ENCODE peak calls at places on chromosomes 11 and 22, in six cellular contexts. U is thyroid gland, T is tibial nerve, H is heart left ventricle, Y is upper lobe of right lung, I is tibial artery. K is an unnamed sample.

GRCh38 chr11:70581991-70582885 is 183.9 kb downstream of the CTTN start:
- DNase-seq in U (no peak), T (no peak), H (no peak), Y (peak; percentile 53), I (no peak), K (peak; percentile 20)

GRCh38 chr11:13188179-13188578 is 89.4 kb upstream of the BMAL1 start:
- DNase-seq in U (no peak), T (no peak), H (no peak), Y (no peak), I (no peak), K (no peak)

GRCh38 chr22:37229012-37229804 is 14.9 kb downstream of the RAC2 start:
- DNase-seq in U (no peak), T (no peak), H (no peak), Y (no peak), I (no peak), K (no peak)

GRCh38 chr22:17159504-17159951 is 451 bp upstream of the HDHD5 start:
- DNase-seq in U (peak; percentile 59), T (peak; percentile 13), H (peak; percentile 25), Y (peak; percentile 80), I (peak; percentile 47), K (peak; percentile 72)

GRCh38 chr11:117356126-117356761 is 28.6 kb downstream of the CEP164 start:
- DNase-seq in U (no peak), T (no peak), H (no peak), Y (no peak), I (no peak), K (no peak)

GRCh38 chr22:35376728-35377472 is 4.0 kb upstream of the HMOX1 start:
- DNase-seq in U (peak; percentile 97), T (peak; percentile 98), H (peak; percentile 94), Y (peak; percentile 93), I (peak; percentile 97), K (peak; percentile 77)

GRCh38 chr22:20550851-20551744 is 43.7 kb downstream of the MED15 start:
- DNase-seq in U (no peak), T (no peak), H (no peak), Y (no peak), I (peak; percentile 55), K (no peak)

GRCh38 chr11:104957280-104957679 is 11.1 kb downstream of the CASP4 start:
- DNase-seq in U (no peak), T (no peak), H (no peak), Y (no peak), I (no peak), K (no peak)

GRCh38 chr22:27885977-27886842 is 32.8 kb downstream of the PITPNB start:
- DNase-seq in U (peak; percentile 46), T (peak; percentile 57), H (no peak), Y (no peak), I (peak; percentile 40), K (peak; percentile 46)

GRCh38 chr22:26433805-26434204 is 4.7 kb downstream of the ASPHD2 start:
- DNase-seq in U (no peak), T (no peak), H (no peak), Y (no peak), I (no peak), K (no peak)

GRCh38 chr11:77115181-77115611 is 12.6 kb downstream of the OMP start:
- DNase-seq in U (no peak), T (no peak), H (no peak), Y (no peak), I (no peak), K (no peak)

GRCh38 chr11:13962198-13962561 is 343 bp upstream of the SPON1 start:
- DNase-seq in U (no peak), T (no peak), H (no peak), Y (no peak), I (no peak), K (no peak)

GRCh38 chr22:17436981-17437410 is 67.7 kb downstream of the CECR2 start:
- DNase-seq in U (no peak), T (no peak), H (no peak), Y (no peak), I (no peak), K (peak; percentile 82)

GRCh38 chr11:120432056-120433018 is 79.2 kb upstream of the GRIK4 start:
- DNase-seq in U (no peak), T (peak; percentile 52), H (peak; percentile 54), Y (no peak), I (peak; percentile 65), K (no peak)

GRCh38 chr22:29733362-29734322 is 13.8 kb downstream of the CABP7 start:
- DNase-seq in U (peak; percentile 12), T (no peak), H (no peak), Y (peak; percentile 61), I (no peak), K (no peak)

GRCh38 chr22:40231618-40232313 is 54.0 kb downstream of the TNRC6B start:
- DNase-seq in U (no peak), T (no peak), H (no peak), Y (no peak), I (no peak), K (no peak)

GRCh38 chr11:102611291-102611690 is 13.8 kb downstream of the MMP20 start:
- DNase-seq in U (no peak), T (no peak), H (no peak), Y (no peak), I (no peak), K (no peak)

GRCh38 chr11:74019860-74020259 is 11.0 kb upstream of the UCP3 start:
- DNase-seq in U (no peak), T (no peak), H (no peak), Y (no peak), I (no peak), K (no peak)

DNA sequence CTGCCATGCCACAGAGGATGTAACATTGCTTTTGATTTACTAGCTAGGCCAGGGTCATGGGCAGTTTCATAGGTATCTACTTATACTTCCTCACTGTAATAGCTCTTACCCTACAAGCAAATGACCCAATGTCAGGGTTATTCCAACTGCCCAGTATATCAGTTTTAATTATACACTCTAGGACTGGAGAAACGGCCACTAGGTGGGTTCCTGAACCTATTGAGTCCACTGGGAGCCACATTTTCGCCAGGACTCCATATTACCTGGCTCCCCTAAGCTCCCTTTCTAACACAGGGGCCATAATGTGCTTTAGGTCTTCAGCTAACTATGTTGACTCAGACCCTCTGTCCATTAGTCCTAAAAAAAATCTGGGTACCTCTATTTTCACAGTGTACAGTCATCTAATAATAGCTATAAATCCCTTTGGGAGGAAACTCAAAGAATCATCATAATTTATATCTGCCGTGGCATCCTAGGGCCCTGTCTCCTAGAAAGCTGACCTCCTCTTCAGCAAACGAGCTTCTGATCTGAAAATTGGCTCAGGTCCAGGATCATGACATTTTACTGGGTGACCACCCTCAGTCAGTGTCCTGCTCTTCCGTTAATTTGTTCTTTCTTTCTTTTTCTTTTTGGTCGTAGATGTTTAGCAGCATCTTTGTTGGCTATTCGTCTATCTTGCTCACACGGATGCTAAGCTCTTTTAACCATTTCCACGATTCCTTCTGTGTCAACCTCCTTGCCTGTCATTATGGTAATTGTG is 244.3 kb downstream of the FAM76B start:
- DNase-seq in U (no peak), T (no peak), H (no peak), Y (no peak), I (no peak), K (no peak)
- TF ChIP-seq CTCF in U (no peak), T (no peak), H (no peak), Y (no peak), I (no peak), K (no peak)

GRCh38 chr22:49369726-49370717 is 457.7 kb downstream of the BRD1 start:
- DNase-seq in U (no peak), T (no peak), H (no peak), Y (peak; percentile 54), I (no peak), K (no peak)

GRCh38 chr22:49368976-49369725 is 458.5 kb downstream of the BRD1 start:
- DNase-seq in U (no peak), T (no peak), H (no peak), Y (peak; percentile 65), I (no peak), K (peak; percentile 28)

GRCh38 chr22:49366437-49366836 is 461.2 kb downstream of the BRD1 start:
- DNase-seq in U (no peak), T (no peak), H (no peak), Y (peak; percentile 40), I (no peak), K (no peak)

GRCh38 chr22:49367016-49367697 is 460.5 kb downstream of the BRD1 start:
- DNase-seq in U (no peak), T (no peak), H (no peak), Y (peak; percentile 35), I (no peak), K (peak; percentile 2)

DNA sequence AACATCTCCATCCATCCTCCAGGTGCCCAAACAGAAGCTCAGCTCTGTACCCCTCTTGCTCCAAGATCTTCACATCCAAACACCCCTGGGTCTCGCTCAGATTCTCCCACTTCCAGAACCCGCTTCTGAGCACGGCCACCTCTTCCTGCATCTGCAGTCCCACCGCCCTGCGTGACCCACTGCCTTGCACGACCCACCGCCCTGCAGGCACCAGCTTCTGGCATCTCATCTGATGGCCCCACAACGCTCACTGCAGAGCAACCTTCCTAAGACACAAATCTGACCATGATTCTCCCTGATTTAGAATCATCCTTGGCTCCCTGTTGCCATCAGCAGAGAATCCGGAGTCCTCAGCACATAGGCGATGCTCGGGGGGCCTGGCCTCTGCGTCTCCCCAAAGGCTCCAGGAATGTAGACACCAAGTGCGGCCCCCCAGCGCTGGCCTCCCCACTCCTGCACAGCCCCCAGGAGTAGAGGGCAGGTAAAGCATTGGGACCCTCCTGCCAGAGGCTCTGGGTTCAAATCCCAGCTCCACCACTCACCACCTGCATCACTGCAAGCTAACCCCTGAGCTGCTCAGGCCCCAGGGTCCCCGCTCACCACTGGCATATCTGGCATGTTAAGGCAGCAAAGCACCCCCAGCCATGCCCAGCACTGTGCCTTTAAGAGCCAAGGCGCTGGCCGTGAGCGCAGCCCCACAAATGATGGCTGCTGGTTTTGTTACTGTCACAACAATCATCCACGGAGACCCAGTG is 459.3 kb downstream of the BRD1 start:
- DNase-seq in U (no peak), T (peak; percentile 1), H (no peak), Y (peak; percentile 40), I (no peak), K (no peak)
- TF ChIP-seq CTCF in U (no peak), T (no peak), H (no peak), Y (no peak), I (no peak), K (no peak)

DNA sequence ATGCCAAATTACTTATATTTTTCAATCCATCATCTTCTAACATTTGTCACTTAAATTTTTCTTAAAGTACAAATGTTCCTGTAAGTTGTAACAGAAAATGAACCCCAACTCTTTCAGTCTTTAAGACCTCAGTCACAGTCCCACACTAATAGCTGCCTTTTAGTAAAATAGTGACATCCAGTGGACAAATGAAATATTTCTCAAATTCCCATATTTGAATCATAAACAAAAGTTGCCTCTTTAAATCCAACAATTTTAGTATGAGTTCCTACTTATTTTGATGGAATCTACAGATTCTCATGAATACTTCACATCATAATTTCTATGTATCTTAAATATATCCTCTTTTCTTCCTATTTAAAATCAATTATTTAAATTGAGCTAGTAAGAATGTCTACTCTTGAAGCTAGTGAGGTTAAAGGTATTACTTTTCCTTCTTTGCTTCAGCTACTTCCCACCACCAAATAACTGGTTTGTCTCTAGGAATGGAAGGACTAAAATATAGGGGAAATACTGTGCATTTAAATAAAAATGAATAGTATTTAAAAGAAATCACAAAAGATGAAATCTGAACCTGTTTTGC is 9.2 kb downstream of the LIN7C start:
- DNase-seq in U (no peak), T (no peak), H (no peak), Y (no peak), I (no peak), K (no peak)
- TF ChIP-seq CTCF in U (peak; percentile 51), T (peak; percentile 40), H (peak; percentile 53), Y (peak; percentile 47), I (peak; percentile 33), K (peak; percentile 67)

DNA sequence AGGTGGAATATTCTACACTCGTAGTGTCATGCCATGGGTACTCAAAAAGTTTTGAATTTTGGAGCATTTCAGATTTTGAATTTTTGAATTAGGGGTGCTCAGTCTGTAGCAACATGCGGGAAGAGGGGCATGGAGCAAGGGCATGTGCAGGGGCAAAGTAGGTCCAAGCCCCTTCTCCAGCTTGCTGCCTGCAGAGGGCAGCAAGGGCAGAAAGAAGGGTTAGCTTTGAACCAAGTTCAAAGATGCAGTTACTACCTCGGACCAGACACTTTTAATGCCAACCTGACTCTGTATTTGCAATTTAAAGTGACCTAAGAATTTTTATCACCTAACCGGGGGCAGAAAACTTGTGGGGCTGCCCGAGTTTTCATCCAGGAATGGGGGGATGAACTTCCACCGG is 68.2 kb downstream of the CD82 start:
- DNase-seq in U (no peak), T (no peak), H (no peak), Y (no peak), I (no peak), K (no peak)
- TF ChIP-seq CTCF in U (no peak), T (no peak), H (peak; percentile 38), Y (no peak), I (no peak), K (peak; percentile 37)